ENCODE peak calls at places on chromosomes 4 and X, in six cellular contexts. One of them, this sample, is unnamed.

GRCh38 chrX:17242470-17242869 is 132.5 kb upstream of the NHS start:
- DNase-seq in HCEC 1CT: peak
- DNase-seq in left cardiac atrium: no peak
- DNase-seq in dermis blood vessel endothelial cell: peak
- DNase-seq in stimulated activated CD8-positive, alpha-beta memory T cell treated with anti-CD3 and anti-CD28 coated beads, Interleukin-12 subunit alpha, Interleukin-12 subunit beta, amount 100 ng/mL, for 4 hours: no peak
- DNase-seq in RKO: peak
- DNase-seq in this sample: peak

GRCh38 chr4:2411786-2412510 is 6.5 kb downstream of the ZFYVE28 start:
- DNase-seq in HCEC 1CT: no peak
- DNase-seq in left cardiac atrium: no peak
- DNase-seq in dermis blood vessel endothelial cell: no peak
- DNase-seq in stimulated activated CD8-positive, alpha-beta memory T cell treated with anti-CD3 and anti-CD28 coated beads, Interleukin-12 subunit alpha, Interleukin-12 subunit beta, amount 100 ng/mL, for 4 hours: no peak
- DNase-seq in RKO: no peak
- DNase-seq in this sample: no peak

GRCh38 chr4:133188433-133189175 is 39.5 kb downstream of the PCDH10 start:
- DNase-seq in HCEC 1CT: no peak
- DNase-seq in left cardiac atrium: no peak
- DNase-seq in dermis blood vessel endothelial cell: no peak
- DNase-seq in stimulated activated CD8-positive, alpha-beta memory T cell treated with anti-CD3 and anti-CD28 coated beads, Interleukin-12 subunit alpha, Interleukin-12 subunit beta, amount 100 ng/mL, for 4 hours: no peak
- DNase-seq in RKO: no peak
- DNase-seq in this sample: no peak

GRCh38 chrX:115472131-115472530 is 88.8 kb upstream of the PLS3 start:
- DNase-seq in HCEC 1CT: no peak
- DNase-seq in left cardiac atrium: no peak
- DNase-seq in dermis blood vessel endothelial cell: no peak
- DNase-seq in stimulated activated CD8-positive, alpha-beta memory T cell treated with anti-CD3 and anti-CD28 coated beads, Interleukin-12 subunit alpha, Interleukin-12 subunit beta, amount 100 ng/mL, for 4 hours: no peak
- DNase-seq in RKO: no peak
- DNase-seq in this sample: no peak

GRCh38 chr4:145177511-145177905 is 2.9 kb downstream of the OTUD4 start:
- DNase-seq in HCEC 1CT: no peak
- DNase-seq in left cardiac atrium: no peak
- DNase-seq in dermis blood vessel endothelial cell: peak
- DNase-seq in stimulated activated CD8-positive, alpha-beta memory T cell treated with anti-CD3 and anti-CD28 coated beads, Interleukin-12 subunit alpha, Interleukin-12 subunit beta, amount 100 ng/mL, for 4 hours: no peak
- DNase-seq in RKO: peak
- DNase-seq in this sample: no peak

GRCh38 chrX:150569155-150569477 is 695 bp downstream of the MTM1 start:
- DNase-seq in HCEC 1CT: peak
- DNase-seq in left cardiac atrium: peak
- DNase-seq in dermis blood vessel endothelial cell: no peak
- DNase-seq in stimulated activated CD8-positive, alpha-beta memory T cell treated with anti-CD3 and anti-CD28 coated beads, Interleukin-12 subunit alpha, Interleukin-12 subunit beta, amount 100 ng/mL, for 4 hours: no peak
- DNase-seq in RKO: peak
- DNase-seq in this sample: no peak

GRCh38 chrX:20235755-20236154 is 31.0 kb downstream of the RPS6KA3 start:
- DNase-seq in HCEC 1CT: no peak
- DNase-seq in left cardiac atrium: no peak
- DNase-seq in dermis blood vessel endothelial cell: no peak
- DNase-seq in stimulated activated CD8-positive, alpha-beta memory T cell treated with anti-CD3 and anti-CD28 coated beads, Interleukin-12 subunit alpha, Interleukin-12 subunit beta, amount 100 ng/mL, for 4 hours: no peak
- DNase-seq in RKO: no peak
- DNase-seq in this sample: no peak

GRCh38 chrX:39805022-39805421 is 292.7 kb downstream of the BCOR start:
- DNase-seq in HCEC 1CT: no peak
- DNase-seq in left cardiac atrium: no peak
- DNase-seq in dermis blood vessel endothelial cell: no peak
- DNase-seq in stimulated activated CD8-positive, alpha-beta memory T cell treated with anti-CD3 and anti-CD28 coated beads, Interleukin-12 subunit alpha, Interleukin-12 subunit beta, amount 100 ng/mL, for 4 hours: no peak
- DNase-seq in RKO: no peak
- DNase-seq in this sample: no peak